ENCODE peak calls at places on chromosome 6, in seven cellular contexts. G, R, Y, L, S, C and H are unnamed samples.

GRCh38 chr6:154394571-154394970 is 38.0 kb upstream of the IPCEF1 start:
- DNase-seq in G (no peak), C (no peak), Y (no peak), R (no peak), S (no peak), L (no peak), H (no peak)

GRCh38 chr6:129648819-129649491 is 61.0 kb downstream of the ARHGAP18 start:
- DNase-seq in Y (no peak), G (no peak), L (no peak), S (no peak), C (no peak), R (no peak), H (no peak)

GRCh38 chr6:134029495-134030455 is 22.6 kb downstream of the SLC2A12 start:
- DNase-seq in L (no peak), S (no peak), G (no peak), Y (peak; percentile 86), C (no peak), R (no peak), H (peak; percentile 68)

GRCh38 chr6:109449064-109449788 is 6.3 kb downstream of the MICAL1 start:
- DNase-seq in C (no peak), L (no peak), R (no peak), S (no peak), Y (no peak), G (no peak), H (no peak)

GRCh38 chr6:25312703-25313102 is 33.5 kb downstream of the CARMIL1 start:
- DNase-seq in C (no peak), G (no peak), R (no peak), L (no peak), S (no peak), Y (peak; percentile 6), H (peak; percentile 64)

GRCh38 chr6:15921243-15921642 is 207.6 kb upstream of the MYLIP start:
- DNase-seq in L (no peak), G (no peak), Y (no peak), C (no peak), S (no peak), R (no peak), H (no peak)

GRCh38 chr6:163539101-163539762 is 124.7 kb downstream of the QKI start:
- DNase-seq in G (peak; percentile 44), Y (no peak), S (no peak), L (no peak), C (no peak), R (no peak), H (no peak)

GRCh38 chr6:74892091-74892490 is 313.8 kb downstream of the COL12A1 start:
- DNase-seq in Y (no peak), R (no peak), L (no peak), C (no peak), S (no peak), G (no peak), H (no peak)